ENCODE peak calls at places on chromosome 10, in nine cellular contexts. I is bronchial epithelial cell; K is OCI-LY7; W is fibroblast of mammary gland; N is mucosa of descending colon; R is transverse colon; E is uterus; Z is foreskin fibroblast; G is CD8-positive, alpha-beta T cell. A is an unnamed sample.

GRCh38 chr10:79068562-79069324 is at the start of gene ZMIZ1:
- DNase-seq in N (peak), Z (peak), G (peak), W (peak), E (peak), K (peak), I (peak), R (peak), A (peak)

GRCh38 chr10:34121974-34122282 is 693.2 kb downstream of the PARD3 start:
- DNase-seq in E (no peak), G (no peak), I (peak), W (no peak), R (no peak), K (no peak), Z (peak), N (no peak), A (peak)

GRCh38 chr10:88149906-88150305 is 286.5 kb downstream of the PTEN start:
- DNase-seq in E (no peak), W (peak), R (no peak), K (no peak), G (no peak), N (no peak), Z (peak), I (peak), A (no peak)

GRCh38 chr10:17910144-17910789 is 41.5 kb upstream of the SLC39A12 start:
- DNase-seq in E (peak), I (peak), Z (peak), N (peak), K (peak), R (peak), G (no peak), W (peak), A (peak)

GRCh38 chr10:6036861-6037321 is 25.3 kb downstream of the IL2RA start:
- DNase-seq in E (no peak), N (peak), Z (no peak), W (no peak), K (peak), I (no peak), G (no peak), R (no peak), A (no peak)

GRCh38 chr10:72331575-72332422 is 22.9 kb downstream of the DNAJB12 start:
- DNase-seq in K (peak), Z (peak), I (peak), G (peak), N (peak), E (peak), W (peak), R (peak), A (peak)

GRCh38 chr10:20299037-20299557 is 482.9 kb downstream of the PLXDC2 start:
- DNase-seq in E (no peak), I (no peak), G (no peak), Z (no peak), W (no peak), K (no peak), R (no peak), N (no peak), A (no peak)

GRCh38 chr10:78194539-78195402 is 161.1 kb downstream of the RPS24 start:
- DNase-seq in W (peak), Z (peak), E (no peak), G (no peak), I (peak), R (no peak), K (no peak), N (no peak), A (peak)

GRCh38 chr10:22805304-22805703 is 90.9 kb upstream of the PIP4K2A start:
- DNase-seq in R (no peak), W (peak), Z (peak), N (peak), I (no peak), E (no peak), G (no peak), K (no peak), A (peak)

GRCh38 chr10:71209324-71210030 is 2.9 kb upstream of the UNC5B start:
- DNase-seq in R (no peak), Z (no peak), I (no peak), W (no peak), G (no peak), K (no peak), N (no peak), E (no peak), A (no peak)
- TF ChIP-seq CTCF in R (no peak), Z (no peak), I (no peak), W (no peak), G (no peak), K (no peak), N (no peak), E (no peak), A (no peak)

GRCh38 chr10:11831520-11831951 is 8.4 kb downstream of the PROSER2 start:
- DNase-seq in K (no peak), G (no peak), Z (no peak), W (no peak), R (no peak), N (no peak), I (peak), E (no peak), A (no peak)
- H3K4me3 ChIP-seq in K (no peak), G (no peak), Z (no peak), W (no peak), R (no peak), N (no peak), I (no peak), E (no peak), A (no peak)

DNA sequence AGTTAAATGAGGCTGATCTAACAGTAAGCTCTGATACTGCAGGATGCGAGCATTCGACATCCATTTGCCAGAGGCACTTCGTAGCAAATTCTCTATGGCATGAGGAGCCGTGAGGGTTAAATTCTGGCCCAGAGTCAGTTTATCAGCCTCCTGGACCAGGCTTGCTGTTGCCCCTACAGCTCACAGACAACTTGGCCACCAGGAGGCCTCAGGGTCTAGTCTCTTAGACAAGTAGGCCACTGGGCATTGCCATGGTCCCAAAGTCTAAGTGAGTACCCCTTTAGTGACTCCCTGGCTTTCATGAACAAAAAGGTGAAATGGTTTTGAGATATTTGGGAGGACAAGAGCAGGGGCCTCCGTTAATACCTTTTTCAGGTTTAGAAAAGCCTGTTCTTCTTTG is 178.0 kb upstream of the MBL2 start:
- DNase-seq in G (no peak), R (no peak), E (no peak), Z (no peak), N (no peak), K (no peak), W (no peak), I (no peak), A (no peak)
- TF ChIP-seq CTCF in G (no peak), R (no peak), E (no peak), Z (no peak), N (no peak), K (no peak), W (no peak), I (no peak), A (no peak)

GRCh38 chr10:125025341-125025740 is 83.4 kb downstream of the ZRANB1 start:
- DNase-seq in R (no peak), G (no peak), I (no peak), Z (peak), W (peak), E (no peak), N (no peak), K (no peak), A (no peak)

GRCh38 chr10:125024496-125025234 is 82.7 kb downstream of the ZRANB1 start:
- DNase-seq in E (no peak), Z (no peak), K (peak), R (no peak), N (no peak), I (no peak), G (no peak), W (no peak), A (no peak)

GRCh38 chr10:125023269-125023668 is 81.3 kb downstream of the ZRANB1 start:
- DNase-seq in N (no peak), G (no peak), W (no peak), Z (no peak), E (no peak), K (no peak), R (no peak), I (no peak), A (no peak)

GRCh38 chr10:125022671-125023070 is 80.7 kb downstream of the ZRANB1 start:
- DNase-seq in W (no peak), G (no peak), E (no peak), R (no peak), K (no peak), N (no peak), I (no peak), Z (no peak), A (no peak)

GRCh38 chr10:125023862-125024495 is 82.1 kb downstream of the ZRANB1 start:
- DNase-seq in N (peak), Z (peak), W (no peak), I (no peak), G (no peak), R (peak), K (no peak), E (peak), A (no peak)
- H3K4me3 ChIP-seq in N (no peak), Z (no peak), W (no peak), I (no peak), G (no peak), R (no peak), K (peak), E (no peak), A (no peak)

DNA sequence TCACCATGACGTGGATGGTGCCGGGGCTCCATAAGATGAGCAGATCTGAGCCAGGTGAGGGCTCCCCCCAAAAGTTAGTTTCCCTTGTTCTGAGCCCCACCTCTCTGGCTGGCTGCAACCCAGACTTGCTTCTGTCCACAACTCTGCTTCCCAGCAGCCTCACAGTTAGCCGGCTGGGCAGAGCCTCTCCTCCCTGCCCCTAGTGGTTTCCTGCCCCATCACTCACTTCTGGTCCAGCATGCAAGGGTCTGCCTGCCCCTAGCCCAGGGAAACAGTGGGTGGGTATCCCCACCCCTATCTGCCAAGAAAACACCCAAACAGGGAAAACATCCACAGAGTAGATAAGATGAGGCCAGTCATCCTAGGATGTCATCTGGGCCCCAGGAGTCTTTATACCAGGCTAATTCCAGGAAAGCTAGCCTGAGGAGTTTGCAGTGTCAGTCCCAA is 342.0 kb downstream of the GRID1 start:
- DNase-seq in K (no peak), G (no peak), Z (no peak), N (no peak), E (no peak), R (no peak), W (no peak), I (no peak), A (no peak)
- TF ChIP-seq CTCF in K (no peak), G (no peak), Z (no peak), N (no peak), E (no peak), R (no peak), W (no peak), I (no peak), A (no peak)

GRCh38 chr10:102795453-102796406 is 41.5 kb downstream of the CYP17A1 start:
- DNase-seq in I (no peak), W (no peak), Z (no peak), G (no peak), K (no peak), N (no peak), E (no peak), R (no peak), A (no peak)
- H3K4me3 ChIP-seq in I (no peak), W (no peak), Z (no peak), G (no peak), K (no peak), N (no peak), E (no peak), R (no peak), A (no peak)

GRCh38 chr10:33010132-33011037 is 52.4 kb upstream of the ITGB1 start:
- DNase-seq in R (no peak), I (peak), K (no peak), Z (peak), W (peak), G (peak), N (no peak), E (no peak), A (peak)
- TF ChIP-seq CTCF in R (peak), I (peak), K (peak), Z (peak), W (peak), G (no peak), N (no peak), E (no peak), A (peak)

A was measured in fibroblast of pulmonary artery.